ENCODE peak calls at places on chromosomes 5 and 9, in nine cellular contexts. T is osteocyte; C is fibroblast of the aortic adventitia; L is stimulated activated CD4-positive, alpha-beta T cell treated with anti-CD3 and anti-CD28 coated beads, Interleukin-1b, Interleukin-23, amount 100 ng/mL, for 24 hours; A is ovary; W is AG09309; H is T-cell; Y is NCI-H2029 treated with DMSO at 0.1 percent for 48 hours; M is cardiac muscle cell. V is an unnamed sample.
A peak's percentile ranks its signal among the peaks of the same experiment; 100 is the strongest.

GRCh38 chr9:93682155-93682968 is 106.0 kb downstream of the PHF2 start:
- DNase-seq in L (peak; percentile 48), T (peak; percentile 87), M (peak; percentile 68), W (no peak), Y (peak; percentile 45), A (peak; percentile 45), H (peak; percentile 42), C (peak; percentile 57), V (peak; percentile 30)

GRCh38 chr5:109965634-109966033 is 275.9 kb downstream of the MAN2A1 start:
- DNase-seq in L (no peak), T (no peak), C (no peak), H (no peak), A (no peak), M (no peak), W (no peak), Y (no peak), V (no peak)

GRCh38 chr5:56112526-56113121 is 117.9 kb upstream of the IL6ST start:
- DNase-seq in L (no peak), M (peak; percentile 63), W (no peak), C (no peak), Y (no peak), T (no peak), A (peak; percentile 29), H (no peak), V (no peak)

GRCh38 chr9:38235244-38235643 is 157.3 kb upstream of the ALDH1B1 start:
- DNase-seq in H (no peak), W (no peak), M (no peak), A (no peak), T (peak; percentile 81), C (no peak), Y (no peak), L (no peak), V (no peak)

GRCh38 chr9:110650991-110651411 is 17.6 kb upstream of the MUSK start:
- DNase-seq in Y (no peak), C (peak; percentile 98), W (peak; percentile 98), T (peak; percentile 92), H (no peak), L (no peak), A (peak; percentile 20), M (peak; percentile 79), V (peak; percentile 38)

GRCh38 chr5:157870837-157871834 is 12.2 kb upstream of the CLINT1 start:
- DNase-seq in M (peak; percentile 69), L (no peak), T (no peak), Y (no peak), W (peak; percentile 74), C (peak; percentile 81), A (no peak), H (no peak), V (peak; percentile 81)

GRCh38 chr5:19886123-19886921 is 101.7 kb downstream of the CDH18 start:
- DNase-seq in H (no peak), Y (peak; percentile 76), A (no peak), W (peak; percentile 49), T (no peak), C (peak; percentile 79), L (no peak), M (peak; percentile 21), V (peak; percentile 55)

GRCh38 chr5:139377226-139377625 is 5.9 kb downstream of the SLC23A1 start:
- DNase-seq in W (no peak), L (no peak), C (no peak), H (no peak), A (no peak), T (no peak), Y (no peak), M (no peak), V (no peak)

GRCh38 chr5:136905571-136905970 is 540.2 kb upstream of the TRPC7 start:
- DNase-seq in M (no peak), W (no peak), Y (no peak), H (no peak), C (no peak), T (no peak), A (no peak), L (no peak), V (no peak)

GRCh38 chr5:138698713-138699112 is 54.5 kb upstream of the CTNNA1 start:
- DNase-seq in L (no peak), T (no peak), C (no peak), H (no peak), A (no peak), M (no peak), Y (no peak), W (no peak), V (no peak)

GRCh38 chr5:18195910-18196309 is 561.6 kb downstream of the TAF11L14 start:
- DNase-seq in L (no peak), C (no peak), M (no peak), H (no peak), T (no peak), Y (no peak), A (no peak), W (no peak), V (no peak)

GRCh38 chr9:38228331-38229122 is 159.5 kb upstream of the SHB start:
- DNase-seq in A (no peak), L (no peak), M (no peak), H (no peak), T (peak; percentile 27), Y (no peak), C (no peak), W (no peak), V (no peak)

GRCh38 chr5:125484272-125485002 is 738.0 kb upstream of the ZNF608 start:
- DNase-seq in A (peak; percentile 46), T (peak; percentile 86), Y (peak; percentile 98), M (peak; percentile 94), H (no peak), W (peak; percentile 77), C (peak; percentile 98), L (no peak), V (peak; percentile 89)

GRCh38 chr5:89120719-89121118 is 237.7 kb upstream of the MEF2C start:
- DNase-seq in L (no peak), Y (no peak), T (no peak), M (peak; percentile 59), W (no peak), A (no peak), H (no peak), C (peak; percentile 6), V (no peak)

GRCh38 chr9:19940808-19941207 is 152.0 kb upstream of the SLC24A2 start:
- DNase-seq in W (no peak), C (no peak), A (no peak), T (no peak), M (no peak), L (no peak), Y (no peak), H (no peak), V (no peak)

GRCh38 chr5:60634054-60634453 is 65.9 kb downstream of the DEPDC1B start:
- DNase-seq in A (no peak), L (no peak), M (peak; percentile 61), Y (no peak), T (no peak), H (no peak), C (peak; percentile 58), W (no peak), V (no peak)

GRCh38 chr9:111482656-111483418 is 1.3 kb downstream of the ECPAS start:
- DNase-seq in A (peak; percentile 78), T (peak; percentile 89), C (peak; percentile 58), M (peak; percentile 77), W (no peak), L (peak; percentile 43), H (peak; percentile 45), Y (peak; percentile 52), V (peak; percentile 54)

GRCh38 chr9:107933042-107933441 is 443.5 kb upstream of the KLF4 start:
- DNase-seq in W (no peak), M (peak; percentile 20), H (no peak), A (no peak), C (no peak), Y (no peak), L (no peak), T (no peak), V (peak; percentile 27)

GRCh38 chr5:55030220-55030619 is 6.2 kb downstream of the GZMK start:
- DNase-seq in T (no peak), W (no peak), H (no peak), A (no peak), Y (no peak), M (no peak), C (no peak), L (no peak), V (no peak)

GRCh38 chr9:22208846-22209585 is 199.9 kb upstream of the CDKN2B start:
- DNase-seq in A (no peak), Y (peak; percentile 10), H (no peak), L (no peak), C (peak; percentile 53), W (no peak), M (no peak), T (no peak), V (peak; percentile 69)

GRCh38 chr5:157004893-157005551 is 42.0 kb upstream of the TIMD4 start:
- DNase-seq in L (no peak), T (no peak), A (no peak), Y (no peak), C (no peak), M (no peak), W (peak; percentile 7), H (no peak), V (no peak)

GRCh38 chr5:123755587-123756324 is 243.8 kb downstream of the CSNK1G3 start:
- DNase-seq in Y (no peak), W (no peak), H (no peak), C (peak; percentile 79), T (no peak), A (no peak), M (peak; percentile 50), L (no peak), V (no peak)

GRCh38 chr9:18743976-18744375 is 270.0 kb downstream of the ADAMTSL1 start:
- DNase-seq in W (no peak), L (no peak), A (no peak), C (peak; percentile 60), M (peak; percentile 17), H (no peak), T (no peak), Y (no peak), V (no peak)

GRCh38 chr9:120710110-120710981 is 3.9 kb downstream of the MEGF9 start:
- DNase-seq in M (peak; percentile 29), A (no peak), L (no peak), H (no peak), W (no peak), Y (peak; percentile 53), C (peak; percentile 80), T (no peak), V (no peak)

GRCh38 chr9:117703538-117703937 is 665 bp upstream of the TLR4 start:
- DNase-seq in H (no peak), M (no peak), Y (no peak), T (no peak), C (no peak), W (no peak), L (no peak), A (no peak), V (peak; percentile 71)

GRCh38 chr5:180007582-180007981 is 64.0 kb downstream of the RNF130 start:
- DNase-seq in H (no peak), T (no peak), L (no peak), M (no peak), C (no peak), W (no peak), A (no peak), Y (no peak), V (no peak)

GRCh38 chr9:128309551-128309950 is 12.7 kb downstream of the TRUB2 start:
- DNase-seq in T (no peak), H (no peak), Y (no peak), W (no peak), C (no peak), L (no peak), M (no peak), A (no peak), V (no peak)

GRCh38 chr9:121607434-121608248 is 43.8 kb upstream of the DAB2IP start:
- DNase-seq in Y (no peak), H (no peak), M (peak; percentile 41), C (peak; percentile 54), W (no peak), L (no peak), T (no peak), A (no peak), V (peak; percentile 58)

GRCh38 chr5:4533457-4534105 is 606.5 kb upstream of the ADAMTS16 start:
- DNase-seq in Y (no peak), W (no peak), L (no peak), C (peak; percentile 42), A (no peak), H (no peak), T (no peak), M (no peak), V (no peak)

GRCh38 chr9:35510745-35511428 is 21.0 kb downstream of the RUSC2 start:
- DNase-seq in T (peak; percentile 88), Y (no peak), C (peak; percentile 100), A (peak; percentile 83), W (peak; percentile 98), M (peak; percentile 99), L (no peak), H (no peak), V (peak; percentile 99)

GRCh38 chr5:95709967-95710650 is 21.0 kb upstream of the RHOBTB3 start:
- DNase-seq in A (peak; percentile 68), Y (no peak), L (no peak), C (peak; percentile 45), M (peak; percentile 60), T (no peak), W (no peak), H (no peak), V (no peak)